ENCODE peak calls at places on chromosomes 2 and 18, in eight cellular contexts. A is AG10803, K is colonic mucosa, W is IMR-90, V is fibroblast of lung, B is brain microvascular endothelial cell, G is tibial artery, Q is AG04450. J is an unnamed sample.

GRCh38 chr2:54419855-54420550 is 36.1 kb upstream of the SPTBN1 start:
- DNase-seq in G (no peak), B (no peak), K (no peak), A (peak; percentile 50), V (no peak), Q (no peak), W (no peak), J (no peak)

GRCh38 chr2:10258726-10259125 is 44.0 kb upstream of the HPCAL1 start:
- DNase-seq in A (no peak), V (no peak), Q (no peak), W (no peak), K (no peak), B (no peak), G (peak; percentile 34), J (no peak)

GRCh38 chr18:27750014-27750413 is 426.9 kb downstream of the CDH2 start:
- DNase-seq in B (peak; percentile 93), W (peak; percentile 28), K (peak; percentile 17), V (peak; percentile 14), A (peak; percentile 48), Q (no peak), G (no peak), J (peak; percentile 21)

GRCh38 chr2:55992465-55992864 is 68.9 kb upstream of the EFEMP1 start:
- DNase-seq in G (peak; percentile 75), Q (peak; percentile 95), A (peak; percentile 99), K (no peak), V (peak; percentile 91), W (peak; percentile 100), B (peak; percentile 99), J (peak; percentile 95)

GRCh38 chr2:239312081-239312501 is 88.7 kb downstream of the HDAC4 start:
- DNase-seq in V (no peak), G (peak; percentile 56), Q (no peak), W (no peak), A (no peak), K (peak; percentile 16), B (no peak), J (no peak)

GRCh38 chr2:60806595-60806987 is 50.5 kb downstream of the PAPOLG start:
- DNase-seq in A (no peak), W (no peak), B (no peak), V (no peak), Q (no peak), K (no peak), G (no peak), J (no peak)

GRCh38 chr2:47063159-47063930 is 91.8 kb downstream of the STPG4 start:
- DNase-seq in B (no peak), A (no peak), G (no peak), W (no peak), Q (no peak), V (no peak), K (no peak), J (no peak)

GRCh38 chr2:232103140-232103737 is 141.7 kb downstream of the DIS3L2 start:
- DNase-seq in K (no peak), B (no peak), V (peak; percentile 45), Q (no peak), G (no peak), A (peak; percentile 39), W (no peak), J (no peak)

GRCh38 chr2:134819334-134819733 is 19.1 kb upstream of the ACMSD start:
- DNase-seq in W (peak; percentile 74), A (peak; percentile 6), K (no peak), V (peak; percentile 22), G (no peak), B (peak; percentile 39), Q (no peak), J (no peak)

GRCh38 chr2:30583204-30583749 is 136.2 kb downstream of the LCLAT1 start:
- DNase-seq in K (no peak), B (no peak), A (no peak), W (no peak), Q (no peak), G (no peak), V (no peak), J (no peak)

GRCh38 chr2:18369750-18370149 is 190.7 kb downstream of the RDH14 start:
- DNase-seq in Q (no peak), V (no peak), W (peak; percentile 74), G (no peak), A (no peak), K (no peak), B (peak; percentile 77), J (no peak)

GRCh38 chr2:238247002-238247822 is 7.4 kb upstream of the HES6 start:
- DNase-seq in G (no peak), V (no peak), K (no peak), W (no peak), B (no peak), Q (no peak), A (peak; percentile 19), J (no peak)

GRCh38 chr2:72165792-72166191 is 18.1 kb upstream of the CYP26B1 start:
- DNase-seq in K (no peak), W (no peak), Q (no peak), G (no peak), A (peak; percentile 36), V (no peak), B (no peak), J (no peak)

GRCh38 chr2:231318954-231319353 is 76.6 kb upstream of the B3GNT7 start:
- DNase-seq in B (no peak), K (no peak), G (no peak), W (no peak), V (no peak), Q (no peak), A (no peak), J (no peak)

GRCh38 chr2:149994057-149994728 is 406.6 kb upstream of the MMADHC start:
- DNase-seq in W (peak; percentile 43), A (peak; percentile 94), Q (no peak), V (peak; percentile 61), K (peak; percentile 24), G (no peak), B (peak; percentile 63), J (peak; percentile 51)

GRCh38 chr2:27051902-27052645 is 606 bp downstream of the AGBL5 start:
- DNase-seq in B (no peak), A (no peak), K (peak; percentile 52), V (no peak), W (no peak), G (peak; percentile 78), Q (no peak), J (no peak)

GRCh38 chr2:216257089-216257488 is 115.2 kb downstream of the MARCHF4 start:
- DNase-seq in G (no peak), V (no peak), W (peak; percentile 13), K (no peak), B (no peak), Q (no peak), A (no peak), J (no peak)

GRCh38 chr2:231369580-231370428 is 25.7 kb upstream of the B3GNT7 start:
- DNase-seq in K (no peak), A (no peak), Q (no peak), W (no peak), V (no peak), B (no peak), G (no peak), J (no peak)

GRCh38 chr2:64291181-64291580 is 147.0 kb upstream of the PELI1 start:
- DNase-seq in K (no peak), B (peak; percentile 86), V (peak; percentile 69), G (peak; percentile 83), A (peak; percentile 76), W (peak; percentile 68), Q (no peak), J (no peak)
- H3K4me3 ChIP-seq in K (no peak overlapping the region), B (no peak overlapping the region), V (no peak overlapping the region), G (no peak overlapping the region), A (no peak overlapping the region), W (no peak overlapping the region), Q (no peak overlapping the region), J (no peak overlapping the region)

DNA sequence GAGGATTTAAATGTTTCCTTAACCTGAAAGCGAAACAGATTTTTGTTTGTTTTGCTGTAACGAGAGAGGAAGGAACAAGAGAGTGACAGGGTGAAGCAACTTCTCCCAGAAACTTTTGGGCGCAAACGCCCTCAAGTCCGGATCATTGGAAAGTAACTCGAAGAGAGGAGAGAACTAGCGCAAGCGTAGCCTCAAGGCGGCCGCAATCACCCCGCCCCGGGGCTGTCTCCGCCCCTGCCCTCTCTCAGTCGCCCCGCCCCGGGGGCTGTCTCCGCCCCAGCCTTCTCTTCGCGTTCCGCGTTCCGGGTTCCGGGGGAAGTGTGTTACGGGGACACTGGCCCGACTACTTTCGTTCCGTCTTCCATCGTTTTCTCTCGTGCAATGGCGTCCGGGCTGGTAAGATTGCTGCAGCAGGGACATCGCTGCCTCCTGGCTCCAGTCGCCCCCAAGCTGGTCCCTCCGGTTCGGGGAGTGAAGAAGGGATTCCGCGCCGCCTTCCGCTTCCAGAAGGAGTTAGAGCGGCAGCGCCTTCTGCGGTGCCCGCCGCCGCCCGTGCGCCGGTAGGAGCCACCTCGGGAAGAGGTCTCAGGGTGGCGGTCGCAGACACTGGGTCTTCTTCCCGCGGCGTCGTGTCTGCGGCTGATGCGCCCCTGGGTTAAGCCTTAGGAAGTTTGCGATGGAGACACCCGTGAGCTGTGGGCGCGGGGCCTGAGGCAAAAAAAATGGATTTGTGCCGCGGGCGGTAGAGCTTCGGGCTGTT is at the start of gene MRPL44:
- DNase-seq in V (peak; percentile 95), A (peak; percentile 95), G (peak; percentile 98), W (peak; percentile 93), B (peak; percentile 94), K (peak; percentile 98), Q (peak; percentile 85), J (peak; percentile 78)
- TF ChIP-seq CTCF in V (no peak), A (peak; percentile 0), G (no peak), W (no peak), B (no peak), K (no peak), Q (no peak), J (no peak)

DNA sequence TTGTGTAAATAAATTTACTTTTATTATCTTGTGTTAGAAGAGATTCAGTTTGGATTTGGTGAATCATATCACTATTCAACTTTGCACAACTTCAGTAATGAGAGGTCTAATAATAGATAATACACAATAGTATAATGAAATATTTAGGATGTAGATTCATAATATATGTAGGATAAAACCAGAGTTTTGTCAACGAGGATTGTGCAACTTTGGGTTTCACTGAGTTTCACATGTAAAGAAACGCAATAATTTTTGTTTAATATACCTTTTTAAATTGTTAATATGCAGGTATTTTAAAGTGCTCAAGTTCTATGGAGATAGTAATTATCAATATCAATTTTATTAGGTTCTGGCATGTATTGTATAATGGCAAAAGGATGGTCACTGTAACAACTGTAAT is 5.3 kb downstream of the CALCRL start:
- DNase-seq in Q (no peak), A (no peak), W (no peak), G (no peak), V (no peak), K (no peak), B (no peak), J (no peak)
- H3K4me3 ChIP-seq in Q (no peak overlapping the region), A (no peak overlapping the region), W (no peak overlapping the region), G (no peak overlapping the region), V (no peak overlapping the region), K (no peak overlapping the region), B (no peak overlapping the region), J (no peak overlapping the region)

GRCh38 chr2:157751462-157752058 is 122.9 kb upstream of the ACVR1C start:
- DNase-seq in G (no peak), A (peak; percentile 32), Q (no peak), B (peak; percentile 36), V (peak; percentile 14), K (no peak), W (peak; percentile 57), J (no peak)
- TF ChIP-seq CTCF in G (no peak), A (no peak), Q (no peak), B (peak; percentile 46), V (no peak), K (no peak), W (no peak), J (no peak)

DNA sequence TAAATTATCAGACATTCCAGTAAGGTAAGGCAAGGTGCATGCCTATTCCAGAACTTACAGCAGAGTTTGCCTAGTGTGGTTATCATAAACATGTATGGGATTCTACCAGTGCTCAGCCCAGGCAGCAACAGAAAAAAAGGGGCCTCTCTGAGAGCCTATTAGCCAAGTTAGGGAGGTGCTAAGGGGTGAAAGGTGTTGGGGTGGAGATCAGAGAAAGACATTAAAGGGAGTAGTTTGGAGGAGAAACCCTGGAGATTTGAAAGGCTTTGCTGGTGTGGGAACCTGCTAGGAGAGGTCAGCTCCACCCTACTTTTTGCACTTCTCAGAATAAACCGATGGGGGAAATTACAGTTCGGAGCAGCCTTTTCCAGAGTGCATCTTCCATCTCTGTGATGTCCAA is 2.9 kb downstream of the ARPC2 start:
- DNase-seq in K (no peak), G (no peak), A (no peak), Q (no peak), V (no peak), B (no peak), W (no peak), J (no peak)
- H3K4me3 ChIP-seq in K (peak overlapping the region; percentile 82), G (peak overlapping the region; percentile 3), A (peak overlapping the region; percentile 7), Q (peak overlapping the region; percentile 41), V (no peak overlapping the region), B (peak overlapping the region; percentile 20), W (no peak overlapping the region), J (peak overlapping the region; percentile 97)